ENCODE peak calls at places on chromosomes 5 and 9, in ten cellular contexts. M is cardiac muscle cell, E is HFF-Myc, K is bronchial epithelial cell, X is BJ, F is GM12878, I is astrocyte of the spinal cord, B is epithelial cell of proximal tubule, Y is fibroblast of the aortic adventitia, N is pancreas. V is an unnamed sample.

GRCh38 chr5:179253730-179254129 is 91.5 kb downstream of the ADAMTS2 start:
- DNase-seq in I (no peak), E (no peak), M (no peak), F (no peak), Y (no peak), X (no peak), B (no peak), N (no peak), K (no peak), V (no peak)

GRCh38 chr9:13139641-13140171 is 139.8 kb downstream of the MPDZ start:
- DNase-seq in N (no peak), E (peak), Y (peak), M (no peak), X (peak), B (peak), I (peak), K (peak), F (no peak), V (peak)

GRCh38 chr5:149039501-149039900 is 23.4 kb downstream of the SH3TC2 start:
- DNase-seq in F (no peak), N (no peak), I (no peak), B (no peak), Y (peak), X (no peak), K (no peak), E (no peak), M (no peak), V (no peak)

GRCh38 chr5:96924016-96924443 is 11.8 kb upstream of the LNPEP start:
- DNase-seq in X (no peak), E (no peak), M (peak), K (peak), I (no peak), F (no peak), B (no peak), N (no peak), Y (no peak), V (no peak)

GRCh38 chr5:107917983-107918382 is 247.2 kb upstream of the EFNA5 start:
- DNase-seq in F (no peak), Y (no peak), B (no peak), K (no peak), I (no peak), N (no peak), X (no peak), M (no peak), E (no peak), V (no peak)

GRCh38 chr9:119234636-119235035 is 134.6 kb downstream of the BRINP1 start:
- DNase-seq in I (no peak), B (no peak), M (no peak), F (no peak), K (peak), N (no peak), Y (no peak), X (no peak), E (no peak), V (no peak)

GRCh38 chr5:27172708-27173107 is 134.3 kb upstream of the CDH9 start:
- DNase-seq in E (no peak), Y (no peak), X (no peak), B (no peak), K (peak), I (no peak), F (no peak), N (no peak), M (no peak), V (no peak)

GRCh38 chr5:151718168-151718567 is 31.5 kb upstream of the SPARC start:
- DNase-seq in N (no peak), I (peak), B (no peak), F (no peak), M (no peak), X (no peak), K (no peak), Y (peak), E (no peak), V (no peak)

GRCh38 chr9:115498338-115498737 is 380.4 kb upstream of the TNC start:
- DNase-seq in N (no peak), K (peak), B (no peak), X (no peak), Y (no peak), M (no peak), F (no peak), E (no peak), I (no peak), V (no peak)

GRCh38 chr9:73284386-73284785 is 132.7 kb downstream of the ANXA1 start:
- DNase-seq in K (no peak), X (no peak), I (no peak), F (no peak), E (no peak), M (no peak), N (no peak), Y (no peak), B (no peak), V (no peak)

GRCh38 chr5:143400541-143401252 is 2.8 kb downstream of the NR3C1 start:
- DNase-seq in E (no peak), F (no peak), Y (peak), N (no peak), X (no peak), I (peak), M (no peak), B (no peak), K (peak), V (no peak)

GRCh38 chr5:39948867-39949468 is 524.2 kb upstream of the DAB2 start:
- DNase-seq in M (peak), B (peak), X (peak), E (peak), N (no peak), F (peak), Y (peak), K (peak), I (peak), V (peak)

GRCh38 chr5:67234671-67235176 is 38.1 kb upstream of the CD180 start:
- DNase-seq in K (peak), Y (peak), M (no peak), E (peak), I (peak), N (no peak), X (no peak), B (no peak), F (no peak), V (peak)

GRCh38 chr5:139698461-139699146 is 50.5 kb downstream of the CXXC5 start:
- DNase-seq in X (no peak), K (peak), F (no peak), Y (peak), I (peak), E (no peak), B (no peak), M (peak), N (peak), V (peak)

GRCh38 chr5:100900142-100900795 is 2.8 kb downstream of the ST8SIA4 start:
- DNase-seq in B (no peak), K (peak), E (no peak), Y (peak), I (peak), X (no peak), M (peak), F (no peak), N (peak), V (no peak)

GRCh38 chr9:70485273-70485858 is 70.9 kb upstream of the KLF9 start:
- DNase-seq in B (no peak), N (no peak), F (no peak), I (no peak), K (no peak), M (no peak), Y (peak), E (no peak), X (no peak), V (no peak)

GRCh38 chr5:109121225-109121624 is 288.5 kb downstream of the PJA2 start:
- DNase-seq in E (no peak), I (no peak), X (no peak), F (no peak), M (no peak), B (no peak), N (no peak), Y (no peak), K (no peak), V (no peak)

GRCh38 chr5:39423331-39423751 is 1.4 kb downstream of the DAB2 start:
- DNase-seq in K (no peak), M (no peak), I (no peak), B (no peak), E (no peak), F (no peak), X (no peak), Y (peak), N (no peak), V (no peak)

GRCh38 chr5:143828710-143829109 is 16.7 kb downstream of the HMHB1 start:
- DNase-seq in K (no peak), F (no peak), M (no peak), N (no peak), I (no peak), Y (no peak), X (no peak), E (no peak), B (no peak), V (no peak)

GRCh38 chr5:67591491-67591890 is 394.9 kb upstream of the CD180 start:
- DNase-seq in E (no peak), M (no peak), K (no peak), B (no peak), F (no peak), N (no peak), X (no peak), I (no peak), Y (no peak), V (no peak)

GRCh38 chr5:180097163-180097894 is 25.8 kb upstream of the RNF130 start:
- DNase-seq in N (no peak), E (no peak), I (no peak), M (no peak), K (no peak), X (no peak), Y (no peak), B (no peak), F (no peak), V (no peak)

GRCh38 chr5:138032028-138032571 is 779 bp downstream of the FAM13B start:
- DNase-seq in Y (peak), F (peak), X (no peak), N (no peak), I (no peak), E (no peak), K (peak), B (no peak), M (peak), V (no peak)

GRCh38 chr5:57358796-57359592 is 123.6 kb downstream of the ACTBL2 start:
- DNase-seq in E (no peak), Y (no peak), F (no peak), I (no peak), N (no peak), B (no peak), K (no peak), X (no peak), M (peak), V (no peak)

GRCh38 chr5:169169786-169170185 is 131.2 kb downstream of the SLIT3 start:
- DNase-seq in N (no peak), E (no peak), B (no peak), M (no peak), K (no peak), Y (no peak), F (no peak), X (no peak), I (no peak), V (no peak)

GRCh38 chr9:16202221-16202620 is 649.4 kb downstream of the CCDC171 start:
- DNase-seq in B (no peak), X (no peak), N (no peak), K (no peak), I (peak), F (no peak), E (no peak), M (no peak), Y (no peak), V (no peak)

GRCh38 chr9:129737479-129738269 is 15.2 kb downstream of the PTGES start:
- DNase-seq in B (no peak), X (no peak), E (no peak), K (peak), N (peak), Y (peak), F (peak), I (peak), M (peak), V (no peak)

GRCh38 chr5:1494780-1495524 is 28.8 kb downstream of the LPCAT1 start:
- DNase-seq in E (no peak), I (no peak), N (no peak), F (peak), M (no peak), B (no peak), K (no peak), X (no peak), Y (no peak), V (no peak)
- TF ChIP-seq CTCF in E (no peak), I (no peak), N (no peak), F (peak), M (no peak), B (no peak), K (no peak), X (no peak), Y (no peak), V (no peak)

GRCh38 chr9:134131471-134132207 is 4.2 kb upstream of the WDR5 start:
- DNase-seq in B (no peak), X (no peak), K (no peak), N (no peak), M (no peak), I (no peak), E (no peak), F (no peak), Y (no peak), V (no peak)
- H3K4me3 ChIP-seq in B (no peak), X (no peak), K (no peak), N (no peak), M (no peak), I (no peak), E (no peak), F (no peak), Y (no peak), V (no peak)

GRCh38 chr9:137236238-137236935 is 4.7 kb upstream of the TUBB4B start:
- DNase-seq in I (peak), B (no peak), F (no peak), M (peak), K (peak), X (no peak), N (peak), E (peak), Y (peak), V (peak)

GRCh38 chr9:137233143-137233980 is 2.7 kb downstream of the SLC34A3 start:
- DNase-seq in I (no peak), X (no peak), N (no peak), Y (no peak), E (no peak), F (no peak), K (no peak), M (no peak), B (no peak), V (no peak)

GRCh38 chr9:137235424-137236237 is 4.9 kb downstream of the SLC34A3 start:
- DNase-seq in N (no peak), K (no peak), Y (no peak), B (no peak), E (no peak), X (no peak), F (no peak), I (no peak), M (no peak), V (no peak)

GRCh38 chr9:137234055-137234697 is 3.5 kb downstream of the SLC34A3 start:
- DNase-seq in X (no peak), E (no peak), N (no peak), K (no peak), F (no peak), M (no peak), I (no peak), Y (no peak), B (no peak), V (no peak)

GRCh38 chr9:137234758-137235423 is 4.2 kb downstream of the SLC34A3 start:
- DNase-seq in X (no peak), N (no peak), Y (no peak), I (no peak), F (no peak), E (no peak), M (no peak), K (no peak), B (no peak), V (no peak)
- TF ChIP-seq CTCF in X (no peak), N (no peak), Y (no peak), I (no peak), F (no peak), E (no peak), M (no peak), K (no peak), B (no peak), V (no peak)

GRCh38 chr9:97863314-97863713 is 10.3 kb downstream of the FOXE1 start:
- DNase-seq in B (no peak), N (no peak), F (no peak), K (peak), X (no peak), E (no peak), Y (no peak), I (no peak), M (no peak), V (no peak)

GRCh38 chr9:97866300-97866699 is 13.3 kb downstream of the FOXE1 start:
- DNase-seq in M (no peak), X (no peak), E (no peak), F (no peak), B (no peak), K (no peak), N (no peak), I (no peak), Y (no peak), V (no peak)

GRCh38 chr9:97864396-97864795 is 11.4 kb downstream of the FOXE1 start:
- DNase-seq in I (no peak), X (no peak), N (no peak), F (peak), B (no peak), Y (no peak), M (no peak), K (peak), E (no peak), V (no peak)

GRCh38 chr9:97868859-97869258 is 15.8 kb downstream of the FOXE1 start:
- DNase-seq in Y (no peak), M (no peak), K (no peak), E (no peak), I (no peak), B (no peak), F (no peak), N (no peak), X (no peak), V (no peak)

DNA sequence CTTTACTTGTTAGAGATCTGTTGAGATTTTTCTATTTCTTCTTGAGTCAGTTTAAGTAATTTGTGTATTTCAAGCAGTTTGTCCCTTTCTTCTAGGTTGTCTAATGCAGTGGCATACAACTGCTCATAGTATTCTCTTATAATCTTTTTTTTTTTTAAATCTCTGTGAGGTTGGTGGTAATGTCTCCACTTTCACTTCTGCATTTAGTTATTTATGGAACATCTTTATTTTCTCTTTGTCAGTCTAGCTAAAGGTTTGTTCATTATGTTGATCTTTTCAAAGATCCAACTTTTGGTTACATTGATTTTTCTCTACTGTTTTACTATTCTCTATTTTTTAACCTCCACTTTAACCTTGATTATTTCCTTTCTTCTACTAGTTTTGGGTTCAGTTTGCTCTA is 13.8 kb downstream of the FOXE1 start:
- DNase-seq in N (no peak), I (no peak), F (peak), K (no peak), E (no peak), X (no peak), B (no peak), Y (no peak), M (no peak), V (no peak)
- H3K4me3 ChIP-seq in N (no peak), I (no peak), F (no peak), K (no peak), E (no peak), X (no peak), B (no peak), Y (no peak), M (no peak), V (no peak)

DNA sequence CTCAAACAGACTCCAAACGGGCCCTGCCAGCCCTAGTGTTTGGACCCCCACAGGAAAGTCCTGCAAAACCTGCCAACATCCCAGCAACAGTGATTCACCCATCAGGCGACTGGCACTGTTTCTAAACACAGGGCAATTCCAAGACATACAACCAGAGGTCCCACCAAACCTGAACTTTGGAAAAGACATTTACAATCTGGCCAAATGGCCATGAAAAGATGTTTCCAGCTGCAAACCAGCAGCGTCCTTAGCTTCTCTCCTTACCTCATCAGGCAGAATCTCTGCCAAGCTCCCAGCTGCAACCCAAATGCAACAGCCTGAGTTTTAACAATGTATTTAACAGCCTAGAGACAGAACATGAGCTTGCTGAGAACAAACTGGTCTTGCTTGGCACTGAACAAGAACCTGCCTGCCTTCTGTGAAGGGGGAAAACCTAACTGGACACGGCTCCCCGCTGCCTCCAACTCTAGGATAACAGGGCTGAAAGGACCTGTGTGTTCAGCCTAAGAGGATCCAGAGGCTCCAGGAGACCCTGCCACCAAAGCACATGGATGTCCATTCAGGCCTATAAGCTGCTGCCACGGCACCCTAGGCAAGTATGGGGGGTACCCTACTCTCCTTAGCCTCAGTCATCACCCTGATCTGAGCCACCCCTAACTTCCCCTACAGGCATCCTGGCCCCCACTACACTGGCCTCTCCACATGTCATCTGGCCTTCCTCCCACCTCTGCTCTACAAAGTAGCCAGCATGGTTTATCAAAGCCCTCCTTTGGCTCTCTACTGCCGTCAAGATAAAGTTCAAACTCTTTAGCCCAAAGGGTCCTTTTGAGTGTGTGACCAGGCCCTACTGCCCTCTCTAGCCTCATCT is 5.6 kb downstream of the P4HA2 start:
- DNase-seq in E (peak), N (no peak), K (peak), I (peak), M (no peak), Y (peak), X (peak), B (no peak), F (no peak), V (peak)
- TF ChIP-seq CTCF in E (peak), N (no peak), K (no peak), I (no peak), M (no peak), Y (peak), X (peak), B (peak), F (no peak), V (peak)

GRCh38 chr9:131609116-131609830 is 64.0 kb downstream of the PRRT1B start:
- DNase-seq in N (no peak), Y (peak), F (no peak), E (no peak), M (no peak), X (no peak), K (peak), I (peak), B (no peak), V (no peak)
- H3K4me3 ChIP-seq in N (no peak), Y (peak), F (no peak), E (no peak), M (no peak), X (no peak), K (no peak), I (no peak), B (no peak), V (peak)

V was measured in AG04450.